ENCODE peak calls at places on chromosomes 6 and 20, in four cellular contexts. P is A549, C is prostate gland, E is left ventricle myocardium inferior. Z is an unnamed sample. For H3K4me1, the result is how much of the 10 kb centered on the place peaks cover.

GRCh38 chr6:22613695-22614094 is 44.3 kb downstream of the HDGFL1 start:
- DNase-seq in P (no peak), C (no peak), E (no peak), Z (peak)

GRCh38 chr20:5181955-5182354 is 55.1 kb downstream of the CDS2 start:
- DNase-seq in P (peak), C (no peak), E (no peak), Z (peak)

GRCh38 chr6:20265842-20266241 is 53.6 kb upstream of the MBOAT1 start:
- DNase-seq in P (no peak), C (no peak), E (no peak), Z (no peak)

GRCh38 chr20:3011752-3012151 is 31.7 kb upstream of the GNRH2 start:
- DNase-seq in P (no peak), C (no peak), E (no peak), Z (no peak)

GRCh38 chr6:34021839-34022190 is 124.1 kb downstream of the GRM4 start:
- DNase-seq in P (no peak), C (peak), E (no peak), Z (no peak)

GRCh38 chr6:4880373-4880762 is 104.2 kb downstream of the CDYL start:
- DNase-seq in P (peak), C (no peak), E (no peak), Z (no peak)

GRCh38 chr6:87925373-87926060 is 122.1 kb upstream of the SPACA1 start:
- DNase-seq in P (no peak), C (no peak), E (no peak), Z (no peak)

GRCh38 chr6:73746776-73747175 is 50.8 kb downstream of the CD109 start:
- DNase-seq in P (no peak), C (no peak), E (no peak), Z (peak)

GRCh38 chr20:10179574-10180298 is 38.9 kb upstream of the SNAP25 start:
- DNase-seq in P (peak), C (no peak), E (no peak), Z (no peak)

GRCh38 chr6:20952605-20953004 is 418.3 kb downstream of the CDKAL1 start:
- DNase-seq in P (no peak), C (no peak), E (no peak), Z (peak)

GRCh38 chr20:58713801-58714339 is 21.3 kb downstream of the NPEPL1 start:
- DNase-seq in P (no peak), C (peak), E (peak), Z (no peak)

GRCh38 chr6:13427838-13428527 is 59.4 kb downstream of the GFOD1 start:
- DNase-seq in P (no peak), C (no peak), E (no peak), Z (no peak)

GRCh38 chr6:52417675-52418111 is 2.4 kb upstream of the EFHC1 start:
- DNase-seq in P (peak), C (no peak), E (no peak), Z (peak)

GRCh38 chr20:37137547-37137946 is 41.6 kb upstream of the RPN2 start:
- DNase-seq in P (no peak), C (no peak), E (no peak), Z (no peak)

GRCh38 chr20:2576317-2576727 is 39.9 kb downstream of the TMC2 start:
- DNase-seq in P (no peak), C (no peak), E (no peak), Z (no peak)

GRCh38 chr20:16385891-16386290 is 187.4 kb downstream of the KIF16B start:
- DNase-seq in P (no peak), C (no peak), E (no peak), Z (no peak)

GRCh38 chr6:132736239-132736638 is 21.5 kb downstream of the VNN2 start:
- DNase-seq in P (no peak), C (no peak), E (no peak), Z (peak)

GRCh38 chr6:55023231-55023630 is 151.1 kb upstream of the HCRTR2 start:
- DNase-seq in P (no peak), C (no peak), E (no peak), Z (no peak)

GRCh38 chr6:29824144-29824543 is 3.5 kb upstream of the HLA-G start:
- DNase-seq in P (no peak), C (no peak), E (no peak), Z (no peak)

GRCh38 chr20:36575066-36575743 is 1.8 kb downstream of the TGIF2 start:
- DNase-seq in P (peak), C (peak), E (peak), Z (peak)

GRCh38 chr6:91788501-91788900 is 1201.6 kb upstream of the MAP3K7 start:
- DNase-seq in P (no peak), C (no peak), E (no peak), Z (no peak)

GRCh38 chr20:35472209-35472608 is 16.8 kb downstream of the CEP250 start:
- DNase-seq in P (no peak), C (no peak), E (no peak), Z (no peak)

GRCh38 chr6:125701354-125701668 is 48.1 kb upstream of the HEY2 start:
- DNase-seq in P (no peak), C (no peak), E (no peak), Z (no peak)

DNA sequence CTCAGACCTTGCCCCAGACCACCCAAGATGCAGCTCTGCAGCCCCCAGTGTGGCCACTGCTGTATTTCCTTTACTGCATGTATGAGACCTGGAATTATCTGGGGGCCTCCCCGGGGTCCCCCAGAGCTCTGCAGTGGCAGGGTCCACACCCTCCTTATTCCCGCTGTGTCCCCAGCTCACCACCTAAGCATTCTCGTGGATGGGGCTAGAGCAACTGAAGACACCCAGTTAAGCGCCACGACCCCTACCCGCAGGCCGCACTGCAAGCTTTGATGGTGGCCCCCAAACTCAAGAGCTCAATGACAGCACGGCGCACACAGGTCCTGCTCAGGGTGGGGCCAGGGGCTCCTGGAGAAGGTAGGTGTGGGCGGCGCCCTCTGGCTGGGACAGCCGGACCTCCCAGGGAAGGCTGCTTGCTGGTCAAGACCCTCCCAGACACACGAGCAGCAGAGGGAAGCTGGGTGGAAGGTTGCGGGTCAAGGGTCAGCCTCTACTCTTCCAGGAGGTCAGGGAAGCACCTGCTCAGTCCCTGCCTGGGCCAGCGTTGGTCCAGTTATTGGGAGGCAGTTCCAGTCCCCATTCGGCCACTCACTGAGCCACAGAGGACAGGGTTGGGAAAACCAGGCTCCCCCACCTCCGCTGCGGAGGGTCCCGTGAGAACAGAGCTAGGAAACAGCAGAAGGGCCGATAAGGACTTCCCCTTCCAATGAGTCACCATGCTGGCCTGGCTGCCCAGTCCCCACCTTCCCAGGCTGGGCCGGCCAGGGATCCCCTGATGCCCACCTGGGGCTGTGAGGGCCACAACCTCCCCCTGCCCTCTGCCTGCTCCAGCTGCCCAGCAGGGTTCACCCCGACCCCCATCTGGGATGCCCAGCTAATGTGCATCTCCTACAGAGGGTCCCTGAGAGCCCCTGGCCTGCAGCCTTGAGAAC is 2.9 kb downstream of the LAMA5 start:
- DNase-seq in P (peak), C (peak), E (peak), Z (peak)
- H3K4me3 ChIP-seq in P (peak), C (peak), E (peak), Z (peak)

GRCh38 chr6:150680510-150680909 is 80.8 kb downstream of the PLEKHG1 start:
- DNase-seq in P (no peak), C (no peak), E (no peak), Z (no peak)

GRCh38 chr6:150684715-150685459 is 85.2 kb downstream of the PLEKHG1 start:
- DNase-seq in P (no peak), C (no peak), E (no peak), Z (no peak)

GRCh38 chr6:150683320-150683719 is 83.6 kb downstream of the PLEKHG1 start:
- DNase-seq in P (no peak), C (no peak), E (peak), Z (no peak)

GRCh38 chr6:150684161-150684560 is 84.5 kb downstream of the PLEKHG1 start:
- DNase-seq in P (no peak), C (no peak), E (no peak), Z (no peak)

GRCh38 chr6:150681992-150682391 is 82.3 kb downstream of the PLEKHG1 start:
- DNase-seq in P (no peak), C (no peak), E (no peak), Z (no peak)
- H3K4me1 ChIP-seq in P (under half), C (under half), E (under half), Z (under half)

GRCh38 chr6:48110436-48111142 is 408 bp downstream of the PTCHD4 start:
- DNase-seq in P (no peak), C (no peak), E (no peak), Z (peak)
- H3K4me3 ChIP-seq in P (no peak), C (no peak), E (peak), Z (no peak)

GRCh38 chr6:117547688-117548621 is 54.4 kb downstream of the GOPC start:
- DNase-seq in P (no peak), C (peak), E (peak), Z (peak)
- H3K4me1 ChIP-seq in P (half or more), C (under half), E (under half), Z (under half)

GRCh38 chr6:57177545-57178225 is 5.6 kb downstream of the BAG2 start:
- DNase-seq in P (no peak), C (no peak), E (peak), Z (no peak)

GRCh38 chr6:57173056-57173885 is 1.1 kb downstream of the BAG2 start:
- DNase-seq in P (no peak), C (no peak), E (no peak), Z (peak)

GRCh38 chr6:57173886-57174510 is 1.9 kb downstream of the BAG2 start:
- DNase-seq in P (peak), C (no peak), E (no peak), Z (peak)

GRCh38 chr6:57172136-57173055 is at the start of gene BAG2:
- DNase-seq in P (peak), C (peak), E (peak), Z (peak)

GRCh38 chr6:57174511-57174907 is 2.4 kb downstream of the BAG2 start:
- DNase-seq in P (no peak), C (no peak), E (no peak), Z (no peak)
- H3K4me3 ChIP-seq in P (peak), C (no peak), E (peak), Z (peak)

DNA sequence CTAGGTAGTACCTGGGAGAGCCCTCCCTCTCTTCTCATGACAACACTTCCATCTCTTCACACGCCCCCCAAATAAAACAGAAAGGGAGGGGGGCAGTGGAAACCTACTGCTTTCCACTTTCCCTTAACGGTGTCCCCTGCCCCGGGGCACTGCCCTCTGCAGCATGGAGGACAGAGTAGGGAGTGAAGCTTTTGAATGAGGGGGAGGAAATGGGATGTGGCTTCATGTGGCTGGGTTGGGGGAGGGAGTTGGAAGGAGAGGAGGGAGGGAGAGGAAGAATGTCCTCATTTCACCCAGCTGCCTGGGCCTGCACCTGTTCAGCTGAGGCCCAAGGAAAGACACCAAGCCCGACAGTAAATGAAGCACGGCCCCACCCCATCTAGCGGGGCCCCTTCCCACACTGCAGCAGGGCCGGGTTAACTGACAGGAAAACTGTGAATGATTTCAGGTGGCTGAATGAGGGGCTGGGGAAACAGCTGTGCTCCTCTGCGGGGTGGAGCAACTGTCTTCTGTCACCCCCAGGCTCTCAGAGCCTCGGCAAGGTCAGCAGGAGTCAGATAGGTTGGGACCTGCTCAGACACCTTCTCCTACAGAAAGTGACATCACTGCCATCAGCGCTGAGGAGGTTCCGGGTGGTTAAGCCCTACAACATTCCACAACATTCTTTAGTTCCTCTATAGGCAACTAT is 40.0 kb upstream of the TAF8 start:
- DNase-seq in P (no peak), C (no peak), E (no peak), Z (no peak)
- H3K4me1 ChIP-seq in P (under half), C (under half), E (under half), Z (under half)

DNA sequence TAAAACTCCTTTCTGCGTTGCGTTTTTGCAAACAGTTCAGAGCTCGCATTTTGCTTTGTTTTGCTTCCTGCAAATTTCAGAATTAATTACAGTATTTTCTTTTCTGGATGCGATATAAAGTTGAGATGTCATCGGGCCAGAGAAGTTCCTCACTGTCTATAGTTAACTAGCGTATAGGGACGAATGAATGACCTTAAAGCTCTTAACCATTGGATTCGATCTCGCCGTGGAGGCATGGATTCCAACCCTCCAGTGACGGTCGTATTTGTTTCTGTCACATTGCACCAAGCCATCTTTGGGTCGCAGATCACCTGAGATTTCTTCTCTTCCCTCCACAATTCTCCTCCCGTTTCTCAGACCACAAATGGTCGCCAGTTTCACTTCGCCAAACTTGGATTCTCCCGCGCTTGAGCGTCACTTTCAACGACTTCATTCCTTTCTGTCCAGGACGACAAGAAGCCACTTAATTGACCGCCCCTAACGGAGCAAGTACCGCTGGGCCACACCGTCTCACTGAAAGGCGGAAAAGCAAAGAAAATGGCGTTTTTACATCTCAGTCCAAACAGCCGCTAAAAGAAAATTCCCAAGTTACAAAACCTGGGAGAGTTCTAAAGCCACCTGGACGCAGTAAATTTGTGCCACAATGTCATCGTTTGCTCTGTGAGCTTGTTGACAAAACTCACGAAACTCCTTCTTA is 85.3 kb upstream of the ZNF184 start:
- DNase-seq in P (no peak), C (no peak), E (no peak), Z (peak)
- H3K4me3 ChIP-seq in P (no peak), C (no peak), E (no peak), Z (peak)

GRCh38 chr6:166559211-166559610 is 27.3 kb downstream of the RAMACL start:
- DNase-seq in P (no peak), C (no peak), E (no peak), Z (peak)
- H3K4me1 ChIP-seq in P (under half), C (under half), E (half or more), Z (under half)